ENCODE peak calls at places on chromosomes 6 and 20, in four cellular contexts. U is mucosa of descending colon, L is HT-29, F is hepatocyte. G is an unnamed sample.

GRCh38 chr20:11791316-11792228 is 126.1 kb upstream of the BTBD3 start:
- DNase-seq in U (no peak), L (peak; percentile 86), F (peak; percentile 23), G (no peak)

GRCh38 chr20:24998631-24999445 is 6.3 kb upstream of the APMAP start:
- DNase-seq in U (no peak), L (no peak), F (no peak), G (peak; percentile 14)

GRCh38 chr20:16810216-16810615 is 62.1 kb downstream of the OTOR start:
- DNase-seq in U (no peak), L (no peak), F (no peak), G (no peak)

GRCh38 chr6:13368079-13368478 is 39.7 kb upstream of the TBC1D7 start:
- DNase-seq in U (no peak), L (no peak), F (no peak), G (no peak)

GRCh38 chr6:137802408-137803182 is 64.5 kb upstream of the TNFAIP3 start:
- DNase-seq in U (no peak), L (no peak), F (peak; percentile 37), G (no peak)

GRCh38 chr6:105452924-105453756 is 50.3 kb upstream of the PREP start:
- DNase-seq in U (no peak), L (no peak), F (no peak), G (no peak)

GRCh38 chr6:43669922-43670622 is 17.5 kb downstream of the MRPS18A start:
- DNase-seq in U (no peak), L (peak; percentile 27), F (peak; percentile 40), G (peak; percentile 46)

GRCh38 chr6:158047120-158047518 is 65.5 kb downstream of the SYNJ2 start:
- DNase-seq in U (peak; percentile 42), L (no peak), F (peak; percentile 56), G (no peak)

GRCh38 chr20:58870293-58871014 is 17.9 kb downstream of the GNAS start:
- DNase-seq in U (peak; percentile 78), L (peak; percentile 87), F (peak; percentile 83), G (peak; percentile 76)